ENCODE peak calls at places on chromosomes 1 and 21, in five cellular contexts. Y is suprapubic skin, M is A549, P is NB4, F is Peyer's patch. U is an unnamed sample.

GRCh38 chr1:67135354-67135753 is 584 bp upstream of the C1orf141 start:
- DNase-seq in Y (no peak), M (no peak), P (peak), F (no peak), U (no peak)

GRCh38 chr1:155253797-155254196 is 1.5 kb downstream of the ENTREP3 start:
- DNase-seq in Y (no peak), M (no peak), P (no peak), F (no peak), U (no peak)

GRCh38 chr1:1324524-1325287 is at the start of the genes CPTP and INTS11:
- DNase-seq in Y (peak), M (peak), P (peak), F (peak), U (peak)

GRCh38 chr1:151934048-151934493 is 24.8 kb upstream of the THEM4 start:
- DNase-seq in Y (no peak), M (peak), P (peak), F (no peak), U (peak)

GRCh38 chr1:242692988-242693387 is 168.5 kb upstream of the PLD5 start:
- DNase-seq in Y (no peak), M (no peak), P (no peak), F (no peak), U (no peak)

GRCh38 chr1:193301746-193302145 is 115.3 kb upstream of the B3GALT2 start:
- DNase-seq in Y (no peak), M (no peak), P (no peak), F (no peak), U (no peak)

GRCh38 chr21:15282666-15283065 is 217.9 kb upstream of the NRIP1 start:
- DNase-seq in Y (no peak), M (no peak), P (no peak), F (no peak), U (no peak)

GRCh38 chr1:235246022-235246948 is 81.7 kb downstream of the ARID4B start:
- DNase-seq in Y (no peak), M (no peak), P (peak), F (no peak), U (no peak)

GRCh38 chr1:19704247-19705113 is 39.8 kb downstream of the HTR6 start:
- DNase-seq in Y (peak), M (peak), P (peak), F (peak), U (peak)

GRCh38 chr1:153509729-153510354 is 25.9 kb downstream of the S100A6 start:
- DNase-seq in Y (no peak), M (peak), P (peak), F (peak), U (no peak)

GRCh38 chr1:224217655-224218615 is 34.9 kb downstream of the DEGS1 start:
- DNase-seq in Y (no peak), M (no peak), P (no peak), F (no peak), U (no peak)

GRCh38 chr21:37815893-37816292 is 100.4 kb downstream of the KCNJ6 start:
- DNase-seq in Y (no peak), M (no peak), P (peak), F (no peak), U (no peak)

GRCh38 chr1:175278729-175279128 is 86.2 kb upstream of the KIAA0040 start:
- DNase-seq in Y (no peak), M (no peak), P (no peak), F (no peak), U (no peak)

GRCh38 chr1:219081943-219082925 is 91.4 kb upstream of the LYPLAL1 start:
- DNase-seq in Y (no peak), M (no peak), P (peak), F (no peak), U (no peak)

GRCh38 chr1:89672489-89673183 is 39.7 kb downstream of the LRRC8C start:
- DNase-seq in Y (no peak), M (peak), P (no peak), F (no peak), U (no peak)

GRCh38 chr1:244325056-244325764 is 126.5 kb downstream of the ADSS2 start:
- DNase-seq in Y (no peak), M (no peak), P (peak), F (no peak), U (no peak)

GRCh38 chr1:216075339-216075738 is 347.9 kb downstream of the USH2A start:
- DNase-seq in Y (no peak), M (no peak), P (no peak), F (no peak), U (no peak)

GRCh38 chr21:43624343-43624742 is 34.9 kb downstream of the HSF2BP start:
- DNase-seq in Y (no peak), M (no peak), P (no peak), F (no peak), U (no peak)

GRCh38 chr1:65269612-65270011 is 39.7 kb upstream of the DNAJC6 start:
- DNase-seq in Y (no peak), M (no peak), P (no peak), F (no peak), U (no peak)

GRCh38 chr1:223212441-223212840 is 69.4 kb upstream of the TLR5 start:
- DNase-seq in Y (no peak), M (no peak), P (no peak), F (no peak), U (no peak)

GRCh38 chr1:27883536-27884181 is 11.3 kb downstream of the THEMIS2 start:
- DNase-seq in Y (no peak), M (no peak), P (no peak), F (peak), U (no peak)

GRCh38 chr1:114485286-114485685 is 25.7 kb downstream of the TRIM33 start:
- DNase-seq in Y (no peak), M (no peak), P (no peak), F (no peak), U (no peak)

GRCh38 chr21:45417256-45417950 is 12.4 kb downstream of the COL18A1 start:
- DNase-seq in Y (no peak), M (no peak), P (no peak), F (no peak), U (no peak)

GRCh38 chr1:160658956-160659255 is 12.1 kb upstream of the SLAMF1 start:
- DNase-seq in Y (no peak), M (no peak), P (peak), F (no peak), U (no peak)

GRCh38 chr1:169138866-169139670 is 32.6 kb downstream of the ATP1B1 start:
- DNase-seq in Y (no peak), M (no peak), P (no peak), F (no peak), U (no peak)

GRCh38 chr1:228236744-228237143 is 28.9 kb downstream of the OBSCN start:
- DNase-seq in Y (no peak), M (no peak), P (peak), F (no peak), U (no peak)

GRCh38 chr1:67552336-67552759 is 122.1 kb upstream of the SERBP1 start:
- DNase-seq in Y (no peak), M (no peak), P (no peak), F (peak), U (no peak)

GRCh38 chr21:25405991-25406390 is 201.3 kb downstream of the MRPL39 start:
- DNase-seq in Y (no peak), M (no peak), P (no peak), F (no peak), U (no peak)

GRCh38 chr1:20125091-20125490 is 5.8 kb upstream of the PLA2G2D start:
- DNase-seq in Y (peak), M (no peak), P (no peak), F (no peak), U (peak)

GRCh38 chr21:41171210-41171609 is 3.2 kb downstream of the BACE2 start:
- DNase-seq in Y (no peak), M (no peak), P (no peak), F (no peak), U (peak)

GRCh38 chr1:150281758-150282557 is at the start of gene CIART:
- DNase-seq in Y (peak), M (peak), P (peak), F (peak), U (peak)

GRCh38 chr1:150283260-150283659 is 906 bp downstream of the CIART start:
- DNase-seq in Y (no peak), M (no peak), P (no peak), F (no peak), U (peak)

GRCh38 chr1:150280138-150280707 is 2.1 kb upstream of the CIART start:
- DNase-seq in Y (no peak), M (no peak), P (no peak), F (peak), U (no peak)

GRCh38 chr1:150281221-150281757 is 1.1 kb upstream of the CIART start:
- DNase-seq in Y (no peak), M (peak), P (peak), F (peak), U (peak)

DNA sequence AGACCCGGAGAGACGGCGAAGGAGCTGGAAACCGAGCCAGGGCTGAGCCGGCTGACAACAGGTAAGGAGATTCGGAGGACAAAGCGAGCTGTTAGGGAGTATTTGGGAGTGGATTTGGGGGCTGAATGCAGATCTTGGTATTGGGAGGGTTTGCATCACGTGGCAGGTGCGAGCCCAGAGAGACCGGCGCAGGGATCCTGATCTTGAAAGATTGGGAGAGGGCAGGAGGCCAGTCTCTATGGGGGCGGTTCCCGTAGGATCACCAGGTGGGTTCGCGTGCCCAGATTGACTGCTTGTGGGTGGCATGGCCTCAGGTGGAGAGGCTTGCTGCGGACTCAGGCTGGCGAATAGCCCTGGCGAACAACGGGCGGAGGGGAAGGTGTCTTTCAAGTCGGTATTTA is 204 bp downstream of the CIART start:
- DNase-seq in Y (peak), M (no peak), P (no peak), F (no peak), U (peak)
- TF ChIP-seq POLR2A in Y (no peak), M (no peak), P (no peak), F (peak), U (no peak)

GRCh38 chr1:40394456-40395172 is 21.1 kb downstream of the SMAP2 start:
- DNase-seq in Y (no peak), M (no peak), P (peak), F (no peak), U (no peak)
- TF ChIP-seq POLR2A in Y (no peak), M (no peak), P (no peak), F (peak), U (no peak)

DNA sequence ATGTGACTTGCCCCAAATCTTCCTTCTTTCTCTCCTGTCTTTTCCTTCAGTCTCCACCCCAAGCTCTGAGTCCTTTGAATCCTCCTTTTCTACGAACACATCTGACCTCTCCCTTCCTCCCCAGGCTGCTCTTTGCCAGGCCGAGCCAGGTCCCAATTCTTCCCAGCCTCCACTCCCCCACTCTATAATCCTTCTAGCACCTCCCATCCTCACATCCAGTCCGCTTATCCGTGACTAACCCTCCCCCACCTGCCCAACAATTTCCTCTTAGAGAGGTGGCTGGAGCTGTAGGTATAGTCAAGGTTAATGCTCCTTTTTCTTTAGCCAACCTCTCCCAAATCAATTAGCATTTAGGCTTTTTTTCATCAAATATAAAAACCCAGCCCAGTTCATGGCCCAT is 9.5 kb upstream of the HPDL start:
- DNase-seq in Y (no peak), M (no peak), P (no peak), F (no peak), U (peak)
- TF ChIP-seq POLR2A in Y (no peak), M (no peak), P (no peak), F (no peak), U (no peak)

DNA sequence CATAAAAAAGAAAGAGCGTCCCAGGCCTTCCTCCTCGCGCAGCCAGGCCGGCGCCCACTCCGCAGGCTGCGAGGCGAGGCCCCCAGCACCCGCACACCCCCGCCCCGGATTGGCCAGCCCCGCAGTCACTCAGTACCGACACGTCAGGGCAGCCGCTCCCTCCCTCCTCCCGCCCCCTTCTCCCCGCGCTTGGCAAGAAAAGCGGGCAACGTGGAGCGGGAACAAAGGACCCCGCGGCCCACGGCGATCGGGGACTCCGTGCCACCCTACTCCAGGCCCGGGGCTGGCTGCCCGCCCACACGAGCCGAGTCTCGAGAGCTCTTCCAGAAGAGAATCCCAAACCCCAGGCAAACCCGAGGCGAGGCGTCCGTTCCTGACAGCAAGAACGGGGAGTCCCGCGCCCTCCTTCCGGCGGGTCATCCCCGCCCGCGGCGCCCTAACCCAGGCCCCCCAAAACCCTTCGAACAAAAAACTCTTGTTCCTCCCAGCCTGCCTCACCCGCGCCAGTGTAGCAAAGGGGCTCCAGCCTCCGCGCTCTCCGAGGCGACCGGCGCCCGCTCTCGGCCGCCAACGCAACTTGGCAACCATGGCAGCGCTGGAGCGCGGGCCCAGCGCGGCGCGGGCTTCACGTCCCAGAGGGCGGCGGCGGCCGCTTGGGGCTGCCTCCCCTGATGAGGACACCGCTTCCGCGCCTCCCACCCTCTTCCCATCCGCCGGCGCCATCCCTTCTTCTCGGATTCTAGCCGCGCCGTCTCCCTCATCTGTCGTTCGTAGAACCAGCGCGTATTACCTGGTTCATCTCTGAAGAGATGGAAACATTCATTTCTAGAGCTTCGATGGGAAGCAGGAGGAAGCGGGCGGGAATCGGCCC is 645 bp downstream of the IVNS1ABP start:
- DNase-seq in Y (peak), M (peak), P (peak), F (peak), U (peak)
- TF ChIP-seq POLR2A in Y (peak), M (no peak), P (peak), F (peak), U (no peak)

GRCh38 chr1:229342305-229342901 is 444 bp downstream of the CCSAP start:
- DNase-seq in Y (peak), M (peak), P (peak), F (peak), U (peak)
- TF ChIP-seq POLR2A in Y (no peak), M (peak), P (peak), F (no peak), U (no peak)

DNA sequence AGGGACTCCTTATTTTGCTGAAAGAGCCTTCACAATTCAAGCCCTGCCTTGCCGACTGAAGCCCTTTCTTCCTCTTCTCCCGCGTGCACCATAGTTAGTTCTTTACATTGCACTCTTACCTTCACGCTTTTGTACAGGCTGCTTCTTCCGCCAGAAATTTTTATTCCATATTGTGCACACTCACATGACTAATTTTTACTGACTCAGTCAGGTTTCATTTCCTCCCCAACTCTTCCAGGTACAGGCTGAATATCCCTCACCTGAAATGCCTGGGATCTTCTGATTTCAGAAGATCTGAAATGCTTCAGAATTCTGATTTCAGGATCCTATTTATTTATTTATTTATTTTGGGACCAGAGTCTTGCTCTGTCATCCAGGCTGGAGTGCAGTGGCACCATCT is 172.8 kb downstream of the ZNF281 start:
- DNase-seq in Y (no peak), M (no peak), P (no peak), F (no peak), U (no peak)
- TF ChIP-seq POLR2A in Y (no peak), M (no peak), P (no peak), F (no peak), U (no peak)

U was measured in lower leg skin.